ENCODE peak calls at places on chromosomes 16 and 17, in five cellular contexts. M is upper lobe of left lung; V is CD8-positive, alpha-beta T cell; I is GM12865; Y is ovary. C is an unnamed sample.

GRCh38 chr17:2406903-2407790 is 6.3 kb upstream of the MNT start:
- DNase-seq in Y (no peak), I (no peak), V (no peak), M (no peak), C (no peak)

GRCh38 chr17:80416940-80417293 is 1.9 kb downstream of the ENDOV start:
- DNase-seq in M (no peak), Y (peak), V (no peak), I (no peak), C (no peak)

GRCh38 chr16:2930236-2930635 is 18.5 kb downstream of the FLYWCH1 start:
- DNase-seq in I (no peak), V (no peak), Y (no peak), M (no peak), C (no peak)

GRCh38 chr16:66427036-66427446 is at the start of gene BEAN1:
- DNase-seq in V (no peak), I (no peak), Y (peak), M (no peak), C (peak)

GRCh38 chr17:30340957-30341356 is 7.1 kb upstream of the TMIGD1 start:
- DNase-seq in V (no peak), Y (no peak), I (no peak), M (no peak), C (no peak)

GRCh38 chr17:82266142-82266541 is 7.4 kb downstream of the CSNK1D start:
- DNase-seq in M (no peak), I (no peak), V (no peak), Y (no peak), C (no peak)

GRCh38 chr17:50882851-50883250 is 16.7 kb upstream of the TOB1 start:
- DNase-seq in I (no peak), V (no peak), Y (no peak), M (no peak), C (no peak)

GRCh38 chr16:83005653-83006160 is 378.9 kb downstream of the CDH13 start:
- DNase-seq in Y (no peak), I (no peak), M (no peak), V (no peak), C (no peak)

GRCh38 chr16:88303890-88304819 is 78.6 kb upstream of the ZNF469 start:
- DNase-seq in I (no peak), Y (peak), V (no peak), M (no peak), C (no peak)

GRCh38 chr16:46713634-46714033 is 24.2 kb downstream of the ORC6 start:
- DNase-seq in M (no peak), I (no peak), Y (no peak), V (no peak), C (no peak)

GRCh38 chr16:69188716-69189115 is 1.8 kb downstream of the SNTB2 start:
- DNase-seq in Y (no peak), M (no peak), V (no peak), I (no peak), C (no peak)

GRCh38 chr17:28370035-28370743 is at the start of gene VTN:
- DNase-seq in Y (no peak), V (no peak), I (no peak), M (no peak), C (peak)

GRCh38 chr17:72024457-72024856 is 96.4 kb upstream of the SOX9 start:
- DNase-seq in M (no peak), Y (no peak), V (no peak), I (no peak), C (no peak)

GRCh38 chr16:89115216-89115949 is 21.7 kb downstream of the ACSF3 start:
- DNase-seq in M (peak), Y (peak), I (peak), V (peak), C (no peak)

GRCh38 chr16:67186550-67186950 is 2.8 kb upstream of the MATCAP1 start:
- DNase-seq in I (no peak), M (no peak), V (no peak), Y (peak), C (no peak)

GRCh38 chr17:55067697-55068439 is 99.3 kb downstream of the STXBP4 start:
- DNase-seq in V (no peak), I (no peak), M (no peak), Y (no peak), C (no peak)

GRCh38 chr17:78242024-78242742 is 10.8 kb downstream of the TMEM235 start:
- DNase-seq in V (no peak), I (peak), M (peak), Y (no peak), C (no peak)

GRCh38 chr17:17569691-17570090 is 21.8 kb downstream of the PEMT start:
- DNase-seq in Y (no peak), I (no peak), M (no peak), V (no peak), C (no peak)

GRCh38 chr17:8740486-8740885 is 4.2 kb downstream of the CCDC42 start:
- DNase-seq in V (peak), Y (no peak), I (peak), M (no peak), C (no peak)

GRCh38 chr17:20266806-20267458 is 200.4 kb downstream of the LGALS9B start:
- DNase-seq in I (no peak), V (no peak), M (no peak), Y (peak), C (no peak)

GRCh38 chr17:78268960-78269892 is 37.8 kb downstream of the TMEM235 start:
- DNase-seq in M (no peak), Y (peak), V (no peak), I (no peak), C (no peak)

GRCh38 chr16:69410285-69410990 is 14.0 kb upstream of the CYB5B start:
- DNase-seq in V (no peak), Y (no peak), M (no peak), I (no peak), C (no peak)

GRCh38 chr17:78172284-78173024 is 4.1 kb downstream of the SYNGR2 start:
- DNase-seq in V (no peak), I (peak), Y (peak), M (peak), C (no peak)

GRCh38 chr16:29141586-29142324 is 156.9 kb downstream of the LAT start:
- DNase-seq in M (no peak), I (no peak), Y (peak), V (no peak), C (no peak)

GRCh38 chr17:72588561-72588960 is 467.7 kb downstream of the SOX9 start:
- DNase-seq in I (no peak), Y (no peak), V (no peak), M (peak), C (no peak)

GRCh38 chr16:66035096-66035495 is 331.4 kb upstream of the CDH5 start:
- DNase-seq in I (no peak), M (no peak), V (no peak), Y (no peak), C (no peak)

GRCh38 chr17:11986939-11987329 is 10.3 kb downstream of the ZNF18 start:
- DNase-seq in M (no peak), I (peak), Y (no peak), V (no peak), C (no peak)

GRCh38 chr16:56871172-56871593 is 6.2 kb downstream of the SLC12A3 start:
- DNase-seq in Y (no peak), I (peak), M (no peak), V (no peak), C (no peak)
- TF ChIP-seq CTCF in Y (no peak), I (no peak), M (no peak), V (no peak), C (no peak)

DNA sequence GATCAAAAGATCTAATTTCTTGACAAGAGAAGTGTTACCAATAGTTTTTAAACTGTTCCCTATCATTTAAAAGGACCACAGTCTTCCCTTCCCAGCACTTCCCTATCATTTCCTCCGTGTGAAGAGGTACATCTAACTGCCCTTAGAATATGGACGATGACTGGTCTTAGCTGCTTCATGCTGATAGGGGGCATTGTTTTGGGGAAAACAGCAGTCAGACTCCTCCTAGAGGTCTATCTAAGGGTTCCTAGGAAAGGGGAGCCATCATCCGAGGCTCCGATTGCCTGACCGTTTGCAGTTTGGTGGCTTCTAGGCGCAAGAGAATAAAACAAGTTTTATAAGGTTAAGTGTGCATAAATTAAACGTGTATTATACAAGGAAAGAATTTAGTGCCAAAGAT is 7.1 kb downstream of the FZD2 start:
- DNase-seq in V (no peak), M (no peak), I (no peak), Y (no peak), C (no peak)
- TF ChIP-seq CTCF in V (no peak), M (no peak), I (no peak), Y (no peak), C (no peak)

DNA sequence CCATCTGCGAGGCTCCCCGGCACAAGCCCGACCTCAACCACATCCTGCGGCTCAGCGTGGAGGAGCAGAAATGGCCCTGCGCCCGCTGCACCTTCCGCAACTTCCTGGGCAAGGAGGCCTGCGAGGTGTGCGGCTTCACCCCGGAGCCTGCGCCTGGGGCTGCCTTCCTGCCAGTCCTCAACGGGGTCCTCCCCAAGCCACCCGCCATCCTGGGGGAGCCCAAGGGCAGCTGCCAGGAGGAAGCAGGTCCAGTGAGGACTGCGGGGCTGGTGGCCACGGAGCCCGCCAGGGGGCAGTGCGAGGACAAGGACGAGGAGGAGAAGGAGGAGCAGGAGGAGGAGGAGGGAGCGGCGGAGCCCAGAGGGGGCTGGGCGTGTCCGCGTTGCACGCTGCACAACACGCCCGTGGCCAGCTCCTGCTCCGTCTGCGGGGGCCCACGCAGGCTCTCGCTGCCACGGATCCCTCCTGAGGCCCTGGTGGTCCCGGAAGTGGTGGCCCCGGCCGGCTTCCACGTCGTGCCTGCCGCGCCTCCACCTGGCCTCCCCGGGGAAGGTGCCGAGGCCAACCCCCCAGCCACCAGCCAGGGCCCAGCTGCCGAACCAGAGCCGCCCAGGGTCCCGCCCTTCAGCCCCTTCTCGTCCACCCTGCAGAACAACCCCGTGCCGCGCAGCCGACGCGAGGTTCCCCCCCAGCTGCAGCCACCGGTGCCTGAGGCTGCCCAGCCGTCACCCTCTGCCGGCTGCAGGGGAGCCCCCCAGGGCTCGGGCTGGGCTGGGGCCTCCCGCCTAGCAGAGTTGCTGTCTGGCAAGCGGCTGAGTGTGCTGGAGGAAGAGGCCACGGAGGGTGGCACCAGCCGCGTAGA is 13.1 kb upstream of the PRR35 start:
- DNase-seq in Y (peak), I (no peak), M (peak), V (peak), C (no peak)
- TF ChIP-seq CTCF in Y (peak), I (no peak), M (peak), V (no peak), C (peak)

GRCh38 chr16:76879420-76879819 is 311.6 kb upstream of the MON1B start:
- DNase-seq in V (no peak), Y (no peak), I (no peak), M (no peak), C (no peak)

GRCh38 chr16:76885776-76886175 is 305.2 kb upstream of the MON1B start:
- DNase-seq in I (no peak), V (no peak), M (no peak), Y (no peak), C (no peak)

DNA sequence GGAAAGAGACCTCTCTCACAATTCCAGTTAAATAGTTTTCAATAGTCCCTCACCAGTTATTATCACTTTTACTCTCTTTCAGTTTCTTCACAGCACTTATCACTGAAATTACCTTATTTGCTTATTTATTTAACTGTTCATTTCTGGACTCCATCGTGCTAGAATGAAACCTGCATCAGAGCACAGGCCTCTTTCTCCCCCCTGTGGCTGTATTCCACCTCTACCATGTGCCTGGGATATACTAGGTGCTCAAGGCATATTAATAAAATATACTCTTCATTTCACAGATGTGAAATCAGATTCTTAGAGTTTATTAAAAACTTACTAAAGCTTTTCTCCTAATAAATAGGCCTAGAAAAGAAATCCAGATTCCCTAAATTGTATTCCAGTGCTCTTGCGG is 308.9 kb upstream of the MON1B start:
- DNase-seq in M (no peak), Y (no peak), V (no peak), I (peak), C (no peak)
- TF ChIP-seq CTCF in M (no peak), Y (no peak), V (no peak), I (peak), C (no peak)

GRCh38 chr17:45096141-45096540 is 35.0 kb downstream of the NMT1 start:
- DNase-seq in I (peak), V (no peak), Y (no peak), M (no peak), C (no peak)
- TF ChIP-seq CTCF in I (peak), V (no peak), Y (no peak), M (peak), C (peak)

GRCh38 chr16:62208934-62209333 is 172.7 kb upstream of the CDH8 start:
- DNase-seq in M (no peak), Y (no peak), I (no peak), V (no peak), C (no peak)

GRCh38 chr16:62213763-62214162 is 177.5 kb upstream of the CDH8 start:
- DNase-seq in Y (no peak), V (no peak), M (no peak), I (peak), C (no peak)
- TF ChIP-seq CTCF in Y (no peak), V (no peak), M (no peak), I (peak), C (peak)

GRCh38 chr17:38672788-38673713 is 1.7 kb downstream of the EPOP start:
- DNase-seq in I (no peak), V (no peak), Y (no peak), M (no peak), C (no peak)

GRCh38 chr17:38669520-38669919 is 5.2 kb downstream of the EPOP start:
- DNase-seq in Y (no peak), I (no peak), V (no peak), M (no peak), C (no peak)

GRCh38 chr17:38673714-38674012 is 1.1 kb downstream of the EPOP start:
- DNase-seq in M (no peak), I (peak), Y (peak), V (no peak), C (peak)

GRCh38 chr17:38674013-38674748 is 576 bp downstream of the EPOP start:
- DNase-seq in I (peak), V (no peak), M (peak), Y (no peak), C (no peak)

DNA sequence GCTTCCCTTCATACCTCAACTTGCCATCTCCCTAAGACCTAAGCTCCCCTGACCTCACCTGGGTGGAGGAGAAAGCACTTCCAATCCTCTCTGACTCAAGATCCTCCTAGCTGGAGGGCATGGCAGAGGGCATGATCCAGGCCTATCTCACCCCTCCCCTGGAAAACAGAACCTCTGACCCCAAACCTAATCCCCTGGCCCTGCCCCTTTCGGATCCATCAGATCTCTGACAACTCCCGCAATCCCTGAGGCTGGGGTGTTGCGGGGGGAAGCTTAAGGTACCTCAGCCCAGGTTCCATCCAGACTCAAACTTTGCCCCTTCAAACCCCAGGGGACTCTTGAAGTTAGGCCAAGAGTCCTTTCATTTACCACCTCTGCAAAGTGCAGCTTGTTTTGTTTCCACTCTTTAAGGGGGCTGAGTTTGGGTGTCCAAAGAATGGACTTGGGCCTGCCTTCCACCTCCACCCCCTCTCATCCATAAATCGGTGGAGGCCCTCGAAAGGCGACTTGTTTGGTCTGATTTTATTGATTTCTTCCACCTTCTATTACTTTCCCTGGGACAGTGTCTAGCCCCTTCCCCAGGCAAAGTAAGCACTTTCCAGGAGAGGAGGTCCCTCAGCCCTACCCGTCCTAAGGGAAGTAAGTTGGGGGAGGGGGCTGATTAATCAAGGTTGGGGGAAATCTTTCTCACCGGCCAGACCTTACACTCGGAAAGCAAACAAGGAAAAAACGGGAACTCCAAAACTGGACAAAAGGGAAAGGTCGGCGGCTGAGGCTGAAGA is 2.6 kb downstream of the EPOP start:
- DNase-seq in I (no peak), V (no peak), M (no peak), Y (no peak), C (no peak)
- TF ChIP-seq CTCF in I (no peak), V (no peak), M (no peak), Y (no peak), C (no peak)